ENCODE peak calls at places on chromosomes 13 and 19, in four cellular contexts. E, K, O and I are unnamed samples.
A peak's percentile ranks its signal among the peaks of the same experiment; 100 is the strongest.

GRCh38 chr19:58059003-58059671 is at the start of gene ZNF135:
- DNase-seq in E (no peak), K (peak; percentile 27), O (peak; percentile 44), I (peak; percentile 81)

GRCh38 chr13:23610966-23611486 is 40.8 kb downstream of the TNFRSF19 start:
- DNase-seq in E (no peak), K (no peak), O (no peak), I (no peak)

GRCh38 chr13:50626031-50626643 is 217.4 kb downstream of the DLEU7 start:
- DNase-seq in E (no peak), K (no peak), O (no peak), I (no peak)

GRCh38 chr13:66532146-66532545 is 698.0 kb downstream of the PCDH9 start:
- DNase-seq in E (peak; percentile 26), K (no peak), O (no peak), I (no peak)

GRCh38 chr13:24313449-24313848 is 4.1 kb downstream of the C1QTNF9 start:
- DNase-seq in E (peak; percentile 11), K (no peak), O (no peak), I (no peak)

GRCh38 chr13:103640617-103641016 is 574.4 kb upstream of the SLC10A2 start:
- DNase-seq in E (no peak), K (no peak), O (no peak), I (no peak)

GRCh38 chr13:48892311-48892710 is 83.4 kb upstream of the FNDC3A start:
- DNase-seq in E (peak; percentile 69), K (no peak), O (no peak), I (no peak)

GRCh38 chr19:32396046-32396652 is 9.4 kb upstream of the DPY19L3 start:
- DNase-seq in E (no peak), K (no peak), O (no peak), I (peak; percentile 59)

GRCh38 chr13:98598043-98598442 is 21.1 kb upstream of the STK24 start:
- DNase-seq in E (peak; percentile 9), K (no peak), O (no peak), I (no peak)

GRCh38 chr19:56423985-56424353 is 19.8 kb downstream of the ZNF583 start:
- DNase-seq in E (peak; percentile 6), K (no peak), O (no peak), I (no peak)

GRCh38 chr19:35882074-35882832 is 13.9 kb downstream of the APLP1 start:
- DNase-seq in E (peak; percentile 87), K (peak; percentile 27), O (no peak), I (peak; percentile 54)

GRCh38 chr19:40567750-40568494 is 8.8 kb upstream of the SHKBP1 start:
- DNase-seq in E (no peak), K (no peak), O (no peak), I (no peak)

GRCh38 chr13:32209670-32210069 is 105.5 kb downstream of the ZAR1L start:
- DNase-seq in E (no peak), K (no peak), O (no peak), I (no peak)

GRCh38 chr19:23283925-23284324 is 33.7 kb upstream of the ZNF724 start:
- DNase-seq in E (peak; percentile 61), K (peak; percentile 47), O (peak; percentile 35), I (peak; percentile 76)
- TF ChIP-seq CTCF in E (no peak), K (peak; percentile 61), O (no peak), I (peak; percentile 70)

GRCh38 chr13:28347456-28348371 is 147.2 kb downstream of the FLT1 start:
- DNase-seq in E (no peak), K (no peak), O (no peak), I (no peak)
- TF ChIP-seq CTCF in E (no peak), K (no peak), O (no peak), I (no peak)

GRCh38 chr19:43430142-43430710 is 15.5 kb downstream of the TEX101 start:
- DNase-seq in E (no peak), K (no peak), O (no peak), I (peak; percentile 20)
- TF ChIP-seq CTCF in E (no peak), K (no peak), O (no peak), I (no peak)

GRCh38 chr13:19572280-19572679 is 10.9 kb upstream of the TPTE2 start:
- DNase-seq in E (no peak), K (no peak), O (no peak), I (no peak)

GRCh38 chr13:19573072-19573716 is 11.9 kb upstream of the TPTE2 start:
- DNase-seq in E (no peak), K (no peak), O (no peak), I (peak; percentile 36)

DNA sequence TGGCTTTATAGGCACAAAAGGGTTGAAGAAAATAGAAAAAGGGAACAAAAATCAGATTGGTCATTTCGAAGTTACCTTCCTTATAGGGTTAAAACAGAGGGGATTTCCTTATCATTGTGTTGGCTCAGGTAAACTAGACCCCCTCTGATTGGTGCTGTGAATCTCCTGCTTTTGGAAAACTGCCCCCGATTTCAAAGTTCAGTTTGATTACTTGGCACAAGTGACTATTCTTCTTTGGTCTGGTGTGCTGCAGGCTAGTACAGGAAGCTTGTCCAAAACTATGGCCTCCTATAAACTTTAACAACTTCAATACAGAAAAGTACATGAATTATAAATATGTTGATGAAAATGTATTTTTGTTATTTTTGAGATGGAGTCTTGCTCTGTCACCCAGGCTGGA is 13.9 kb upstream of the TPTE2 start:
- DNase-seq in E (no peak), K (no peak), O (no peak), I (no peak)
- TF ChIP-seq CTCF in E (no peak), K (no peak), O (no peak), I (no peak)

GRCh38 chr13:40635315-40635995 is 31.0 kb downstream of the FOXO1 start:
- DNase-seq in E (no peak), K (no peak), O (no peak), I (no peak)

GRCh38 chr13:40640202-40640601 is 26.2 kb downstream of the FOXO1 start:
- DNase-seq in E (no peak), K (no peak), O (no peak), I (peak; percentile 43)

GRCh38 chr13:40640845-40641458 is 25.5 kb downstream of the FOXO1 start:
- DNase-seq in E (no peak), K (no peak), O (no peak), I (peak; percentile 65)

GRCh38 chr13:40637644-40638043 is 28.8 kb downstream of the FOXO1 start:
- DNase-seq in E (no peak), K (no peak), O (no peak), I (no peak)

DNA sequence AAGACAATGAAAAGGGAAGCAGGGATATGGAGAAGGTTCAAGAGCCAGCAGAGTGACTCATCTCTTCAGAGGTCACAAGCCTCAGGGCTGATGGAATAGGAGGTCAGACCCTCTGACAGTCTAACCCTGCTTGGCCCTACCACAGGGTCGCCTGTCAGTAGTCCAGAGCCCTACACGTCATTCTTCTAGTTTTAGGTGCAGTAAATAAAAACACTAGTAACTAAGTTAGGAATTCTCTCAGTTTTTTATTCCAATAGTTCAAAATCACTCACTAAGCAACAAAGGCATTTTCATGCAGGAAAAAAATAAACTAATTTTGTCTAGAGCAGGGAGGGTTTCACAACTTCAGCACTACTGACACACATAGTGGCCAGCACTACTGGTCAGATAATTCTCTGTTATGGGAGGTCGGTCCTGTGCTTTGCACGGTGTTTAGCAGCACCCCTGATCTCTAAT is 27.2 kb downstream of the FOXO1 start:
- DNase-seq in E (no peak), K (no peak), O (no peak), I (no peak)
- TF ChIP-seq CTCF in E (no peak), K (no peak), O (no peak), I (no peak)

GRCh38 chr19:38266981-38267597 is 2.7 kb downstream of the SPINT2 start:
- DNase-seq in E (peak; percentile 77), K (no peak), O (no peak), I (no peak)

GRCh38 chr19:38265213-38265861 is 964 bp downstream of the SPINT2 start:
- DNase-seq in E (peak; percentile 87), K (no peak), O (no peak), I (no peak)

GRCh38 chr19:38264486-38265212 is at the start of gene SPINT2:
- DNase-seq in E (no peak), K (peak; percentile 54), O (no peak), I (peak; percentile 68)

GRCh38 chr19:38267780-38268430 is 3.5 kb downstream of the SPINT2 start:
- DNase-seq in E (peak; percentile 81), K (no peak), O (no peak), I (no peak)

DNA sequence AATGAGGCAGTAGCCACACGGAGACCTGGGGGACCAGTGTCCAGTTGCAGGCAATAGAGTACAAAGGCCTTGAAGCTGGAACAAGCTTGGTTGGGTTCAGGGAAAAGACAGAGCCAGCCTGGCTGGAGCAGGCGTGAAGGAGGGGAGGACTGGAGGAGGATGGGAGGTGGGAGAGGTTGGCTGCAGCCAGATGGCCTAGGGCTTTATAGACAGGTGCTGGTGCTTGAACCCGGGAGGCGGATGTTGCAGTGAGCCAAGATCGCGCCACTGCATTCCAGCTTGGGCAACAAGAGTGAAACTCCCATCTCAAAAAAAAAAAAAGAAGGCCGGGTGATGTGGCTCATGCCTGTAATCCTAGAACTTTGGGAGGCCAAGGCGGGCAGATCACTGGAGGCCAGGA is 1.7 kb downstream of the SPINT2 start:
- DNase-seq in E (no peak), K (no peak), O (no peak), I (no peak)
- TF ChIP-seq CTCF in E (no peak), K (no peak), O (no peak), I (no peak)

GRCh38 chr19:23343434-23344010 is 51.7 kb downstream of the ZNF91 start:
- DNase-seq in E (no peak), K (no peak), O (no peak), I (no peak)

GRCh38 chr19:23351806-23352205 is 43.5 kb downstream of the ZNF91 start:
- DNase-seq in E (no peak), K (no peak), O (no peak), I (no peak)

GRCh38 chr19:23346696-23347095 is 48.6 kb downstream of the ZNF91 start:
- DNase-seq in E (no peak), K (no peak), O (no peak), I (no peak)

DNA sequence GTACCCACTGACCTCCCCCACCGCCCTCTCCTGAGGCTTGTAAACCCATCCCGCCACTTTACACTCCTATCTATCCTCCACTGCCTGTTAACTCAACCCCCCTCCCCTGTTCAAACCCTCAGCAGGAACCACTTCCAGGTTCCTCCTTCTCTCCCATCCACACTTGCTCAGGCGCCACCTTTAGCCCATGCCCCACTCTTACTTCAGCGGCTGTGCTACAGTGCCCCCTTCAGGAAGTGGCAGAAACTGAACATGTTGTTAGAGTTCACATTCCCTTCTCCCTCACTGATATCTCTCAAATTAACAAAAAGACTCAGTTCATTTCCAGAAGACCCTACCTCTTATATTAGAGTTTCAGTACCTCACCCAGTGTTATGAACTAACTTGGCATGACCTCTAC is 49.4 kb downstream of the ZNF91 start:
- DNase-seq in E (no peak), K (no peak), O (no peak), I (no peak)
- TF ChIP-seq CTCF in E (no peak), K (no peak), O (no peak), I (no peak)

GRCh38 chr19:653425-653824 is 9.6 kb downstream of the RNF126 start:
- DNase-seq in E (no peak), K (no peak), O (no peak), I (no peak)
- TF ChIP-seq CTCF in E (no peak), K (no peak), O (no peak), I (no peak)